ENCODE peak calls at places on chromosomes 13 and 19, in four cellular contexts. W is fibroblast of lung, A is thoracic aorta, L is cardiac muscle cell. B is an unnamed sample. For H3K4me1, the result is how much of the 10 kb centered on the place peaks cover.

GRCh38 chr19:11338164-11338563 is 1.3 kb downstream of the RAB3D start:
- DNase-seq in L (no peak), W (no peak), A (no peak), B (no peak)

GRCh38 chr19:40464059-40465024 is 1.2 kb downstream of the BLVRB start:
- DNase-seq in W (peak), A (peak), L (peak), B (no peak)

GRCh38 chr13:30735025-30735967 is at the start of gene ALOX5AP:
- DNase-seq in L (no peak), W (no peak), A (no peak), B (no peak)

GRCh38 chr13:69468624-69469023 is 639.0 kb upstream of the ATXN8OS start:
- DNase-seq in A (no peak), W (no peak), L (no peak), B (no peak)

GRCh38 chr13:51262501-51263211 is 40.5 kb downstream of the FAM124A start:
- DNase-seq in L (peak), W (no peak), A (no peak), B (no peak)

GRCh38 chr13:23579072-23579885 is 9.1 kb downstream of the TNFRSF19 start:
- DNase-seq in W (peak), A (peak), L (peak), B (peak)

GRCh38 chr19:45107621-45108170 is 14.7 kb downstream of the PPP1R37 start:
- DNase-seq in W (no peak), L (no peak), A (no peak), B (no peak)

GRCh38 chr19:44927746-44928145 is 13.3 kb downstream of the APOC1 start:
- DNase-seq in W (peak), L (no peak), A (no peak), B (no peak)

GRCh38 chr13:52924241-52925148 is 76.1 kb upstream of the PCDH8 start:
- DNase-seq in L (peak), W (no peak), A (no peak), B (no peak)

GRCh38 chr19:3557461-3558248 is at the start of gene MFSD12:
- DNase-seq in W (peak), A (peak), L (peak), B (peak)
- H3K4me1 ChIP-seq in W (under half), A (under half), L (under half), B (under half)

DNA sequence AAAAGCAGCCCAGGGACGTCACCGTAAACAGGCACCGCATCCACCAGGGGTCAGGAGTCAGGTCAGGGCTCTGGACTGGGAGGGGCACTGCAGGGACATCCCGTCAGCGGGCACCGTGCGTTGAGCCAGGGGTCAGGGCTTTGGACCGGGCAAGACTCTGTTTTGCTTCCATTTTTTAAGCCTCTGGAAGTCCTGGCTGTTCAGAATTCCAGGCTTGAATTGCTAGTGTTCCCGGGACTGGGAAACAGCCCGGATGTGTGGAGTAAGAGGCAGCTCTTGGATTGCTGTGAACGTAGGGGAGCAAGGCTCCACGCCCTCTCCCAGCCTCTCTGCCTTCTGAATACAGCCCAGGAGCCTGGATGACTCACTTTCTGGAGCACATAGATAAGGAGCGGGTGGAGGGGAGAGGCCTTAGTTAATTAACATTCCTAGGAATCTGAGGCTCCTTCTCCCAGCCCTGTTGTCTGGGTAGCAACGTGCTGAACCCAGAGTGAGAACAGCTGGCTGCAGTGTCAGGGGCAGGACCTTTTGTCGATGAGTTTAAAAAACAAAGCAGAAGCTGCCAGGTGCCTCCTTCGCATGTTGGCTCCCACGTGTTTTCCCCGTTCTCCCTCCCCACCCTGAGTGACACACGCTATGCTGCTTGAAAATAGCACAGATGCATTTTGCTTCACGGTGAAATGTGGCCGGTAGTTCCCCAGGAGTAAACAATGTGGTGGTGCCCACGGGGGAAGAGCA is 21.9 kb downstream of the ATP11A start:
- DNase-seq in W (peak), A (peak), L (peak), B (peak)
- H3K27ac ChIP-seq in W (peak), A (peak), L (peak), B (peak)

DNA sequence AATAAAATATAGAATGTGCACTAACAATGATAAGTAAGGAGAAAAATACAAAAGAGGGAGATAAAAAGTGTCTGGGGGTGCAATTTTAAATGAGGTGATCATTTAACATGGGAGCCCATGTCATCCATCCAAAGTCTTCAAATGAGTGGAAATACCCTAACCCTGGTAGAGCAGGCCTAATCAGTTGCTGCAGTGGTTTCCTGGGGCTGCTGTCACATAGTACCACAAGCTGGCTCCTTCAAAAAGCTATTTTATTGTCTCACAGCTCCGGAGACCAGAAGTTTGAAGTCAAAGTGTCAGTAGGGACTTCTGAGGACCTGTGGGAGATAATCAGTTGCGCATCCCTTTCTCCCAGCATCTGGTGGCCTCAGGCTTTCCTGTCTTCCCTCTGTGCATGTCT is 717.9 kb downstream of the DIAPH3 start:
- DNase-seq in A (no peak), L (no peak), W (no peak), B (no peak)
- H3K4me1 ChIP-seq in A (under half), L (under half), W (under half), B (under half)

DNA sequence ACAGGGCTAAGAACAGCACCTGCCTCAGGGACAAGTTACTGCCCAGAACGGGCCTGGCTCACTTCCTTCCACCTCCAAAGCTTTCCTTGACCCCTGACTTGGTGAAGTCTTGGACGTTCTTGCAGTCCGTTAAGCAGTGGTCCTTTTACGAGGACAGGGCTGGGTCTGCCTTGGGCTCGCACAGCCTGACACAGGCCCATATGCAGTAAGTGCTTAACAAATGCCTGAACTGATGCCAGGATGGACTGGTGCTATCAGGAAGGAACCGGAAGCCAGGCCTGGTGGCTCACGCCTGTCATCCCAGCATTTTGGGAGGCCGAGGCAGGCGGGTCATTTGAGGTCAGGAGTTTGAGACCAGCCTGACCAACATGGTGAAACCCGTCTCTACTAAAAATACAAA is 1.8 kb upstream of the PLK5 start:
- DNase-seq in W (no peak), L (no peak), A (no peak), B (no peak)
- H3K27ac ChIP-seq in W (no peak), L (no peak), A (no peak), B (no peak)

GRCh38 chr13:40125336-40125735 is 469.9 kb downstream of the COG6 start:
- DNase-seq in A (no peak), L (no peak), W (no peak), B (no peak)

GRCh38 chr13:40126301-40127085 is 471.0 kb downstream of the COG6 start:
- DNase-seq in W (no peak), A (no peak), L (no peak), B (no peak)

GRCh38 chr13:40123962-40124647 is 468.6 kb downstream of the COG6 start:
- DNase-seq in A (no peak), W (no peak), L (no peak), B (no peak)

GRCh38 chr13:40127476-40127875 is 472.0 kb downstream of the COG6 start:
- DNase-seq in A (no peak), W (no peak), L (no peak), B (no peak)

DNA sequence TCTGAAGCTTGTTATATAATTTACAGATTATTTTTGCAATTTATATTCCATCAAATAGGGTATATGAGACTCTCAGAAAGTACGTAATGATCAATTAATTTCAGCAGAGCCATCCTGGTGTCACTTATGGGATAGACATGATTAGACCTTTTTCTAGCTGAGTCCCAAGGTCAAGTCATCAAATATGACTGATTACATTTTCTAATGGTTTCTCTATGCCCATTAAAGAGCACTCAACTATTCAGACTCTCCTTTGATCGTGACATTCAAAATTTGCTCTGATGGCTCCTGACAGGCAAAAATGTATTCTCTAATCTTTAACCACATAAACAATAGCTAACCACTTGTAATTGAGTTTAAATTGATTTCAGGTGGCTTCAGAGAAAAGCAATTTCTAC is 469.2 kb downstream of the COG6 start:
- DNase-seq in W (no peak), L (no peak), A (no peak), B (no peak)
- H3K4me1 ChIP-seq in W (under half), L (under half), A (under half), B (under half)

DNA sequence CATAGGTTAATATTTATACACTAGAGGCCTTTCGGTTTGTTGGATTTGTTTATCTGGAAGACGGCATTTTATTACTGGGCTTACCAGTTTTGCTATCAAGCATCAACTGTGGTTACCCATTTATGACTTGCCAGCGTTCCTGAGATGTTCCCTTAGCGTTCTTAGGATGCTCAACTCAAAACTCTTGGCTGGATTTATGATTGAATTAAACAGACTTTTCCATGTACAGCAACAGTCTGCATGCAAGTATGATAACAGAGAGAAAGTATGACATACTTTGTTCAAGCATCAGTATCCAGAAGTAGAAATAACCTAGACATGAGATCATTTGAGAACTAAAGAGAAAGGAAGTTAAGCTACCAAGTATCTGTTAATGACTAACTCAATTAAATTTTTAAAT is 29.9 kb upstream of the RNF113B start:
- DNase-seq in L (no peak), A (no peak), W (peak), B (no peak)
- H3K27ac ChIP-seq in L (peak), A (no peak), W (peak), B (no peak)

DNA sequence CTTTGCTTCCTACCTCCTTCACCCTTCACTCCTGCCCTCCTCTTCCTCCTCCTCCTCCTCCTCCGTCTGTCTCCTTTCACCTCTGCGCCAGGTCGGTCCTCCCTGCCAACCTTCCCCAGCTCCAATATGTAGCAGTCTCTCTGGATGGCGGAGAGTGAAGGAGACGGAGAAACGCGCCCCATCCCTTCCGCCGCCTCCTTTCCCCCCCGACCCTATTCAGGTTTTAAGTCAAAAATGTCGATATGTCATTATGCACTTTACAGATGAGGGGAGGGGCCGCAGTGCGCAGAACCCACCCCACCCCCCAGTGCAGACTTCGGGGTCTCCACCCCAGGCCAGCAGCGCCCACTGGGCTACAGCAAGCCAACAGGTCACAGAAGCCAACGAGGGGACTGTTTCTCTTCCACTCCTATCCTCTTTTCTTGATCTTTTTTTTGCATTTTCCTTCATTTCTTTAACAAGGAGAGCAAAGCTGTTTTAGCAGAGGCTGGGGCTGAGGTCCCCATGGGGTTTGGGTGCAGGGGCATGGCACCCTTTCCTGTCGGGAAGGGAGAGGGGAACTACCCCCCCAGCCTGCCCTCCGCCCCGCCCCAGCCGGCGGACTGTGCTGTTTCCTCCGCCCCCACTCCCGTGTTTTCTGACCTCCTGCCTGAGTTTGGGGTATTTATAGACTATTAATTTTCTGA is 9.2 kb downstream of the MIDN start:
- DNase-seq in A (no peak), W (no peak), L (no peak), B (no peak)
- H3K4me1 ChIP-seq in A (half or more), W (half or more), L (under half), B (half or more)

GRCh38 chr19:1872807-1873523 is 9.6 kb upstream of the KLF16 start:
- DNase-seq in L (no peak), W (no peak), A (no peak), B (no peak)
- H3K27ac ChIP-seq in L (no peak), W (peak), A (peak), B (peak)

GRCh38 chr19:3094638-3095374 is 644 bp downstream of the GNA11 start:
- DNase-seq in W (peak), L (peak), A (no peak), B (no peak)
- H3K4me1 ChIP-seq in W (under half), L (under half), A (under half), B (under half)

B was measured in gastrocnemius medialis.